ENCODE peak calls at places on chromosomes 6 and 20, in ten cellular contexts. One of them, this sample, is unnamed.

GRCh38 chr20:49446080-49446479 is 36.4 kb downstream of the KCNB1 start:
- DNase-seq in transverse colon: no peak
- DNase-seq in right lobe of liver: no peak
- DNase-seq in A549: no peak
- DNase-seq in sigmoid colon: no peak
- DNase-seq in Peyer's patch: no peak
- DNase-seq in breast epithelium: no peak
- DNase-seq in spleen: no peak
- DNase-seq in upper lobe of left lung: no peak
- DNase-seq in tibial nerve: no peak
- DNase-seq in this sample: no peak

GRCh38 chr6:75202676-75203131 is 3.1 kb downstream of the COL12A1 start:
- DNase-seq in transverse colon: no peak
- DNase-seq in right lobe of liver: no peak
- DNase-seq in A549: no peak
- DNase-seq in sigmoid colon: no peak
- DNase-seq in Peyer's patch: no peak
- DNase-seq in breast epithelium: no peak
- DNase-seq in spleen: no peak
- DNase-seq in upper lobe of left lung: no peak
- DNase-seq in tibial nerve: peak
- DNase-seq in this sample: no peak

GRCh38 chr20:47150403-47151152 is 205.9 kb downstream of the ZMYND8 start:
- DNase-seq in transverse colon: peak
- DNase-seq in right lobe of liver: peak
- DNase-seq in A549: peak
- DNase-seq in sigmoid colon: peak
- DNase-seq in Peyer's patch: peak
- DNase-seq in breast epithelium: no peak
- DNase-seq in spleen: no peak
- DNase-seq in upper lobe of left lung: peak
- DNase-seq in tibial nerve: peak
- DNase-seq in this sample: peak

GRCh38 chr20:56689852-56690485 is 60.9 kb downstream of the TFAP2C start:
- DNase-seq in transverse colon: no peak
- DNase-seq in right lobe of liver: no peak
- DNase-seq in A549: no peak
- DNase-seq in sigmoid colon: no peak
- DNase-seq in Peyer's patch: no peak
- DNase-seq in breast epithelium: peak
- DNase-seq in spleen: no peak
- DNase-seq in upper lobe of left lung: no peak
- DNase-seq in tibial nerve: no peak
- DNase-seq in this sample: no peak

GRCh38 chr6:4447646-4448315 is 312.4 kb upstream of the ECI2 start:
- DNase-seq in transverse colon: no peak
- DNase-seq in right lobe of liver: no peak
- DNase-seq in A549: no peak
- DNase-seq in sigmoid colon: no peak
- DNase-seq in Peyer's patch: no peak
- DNase-seq in breast epithelium: no peak
- DNase-seq in spleen: no peak
- DNase-seq in upper lobe of left lung: no peak
- DNase-seq in tibial nerve: no peak
- DNase-seq in this sample: no peak

GRCh38 chr6:144683216-144684070 is 398.3 kb downstream of the UTRN start:
- DNase-seq in transverse colon: no peak
- DNase-seq in right lobe of liver: no peak
- DNase-seq in A549: no peak
- DNase-seq in sigmoid colon: no peak
- DNase-seq in Peyer's patch: no peak
- DNase-seq in breast epithelium: no peak
- DNase-seq in spleen: no peak
- DNase-seq in upper lobe of left lung: no peak
- DNase-seq in tibial nerve: no peak
- DNase-seq in this sample: no peak

GRCh38 chr20:62642666-62643520 is 590 bp downstream of the SLCO4A1 start:
- DNase-seq in transverse colon: peak
- DNase-seq in right lobe of liver: no peak
- DNase-seq in A549: no peak
- DNase-seq in sigmoid colon: no peak
- DNase-seq in Peyer's patch: peak
- DNase-seq in breast epithelium: no peak
- DNase-seq in spleen: peak
- DNase-seq in upper lobe of left lung: peak
- DNase-seq in tibial nerve: no peak
- DNase-seq in this sample: peak

GRCh38 chr6:141418076-141418475 is 714.6 kb upstream of the GJE1 start:
- DNase-seq in transverse colon: no peak
- DNase-seq in right lobe of liver: no peak
- DNase-seq in A549: no peak
- DNase-seq in sigmoid colon: no peak
- DNase-seq in Peyer's patch: no peak
- DNase-seq in breast epithelium: no peak
- DNase-seq in spleen: no peak
- DNase-seq in upper lobe of left lung: no peak
- DNase-seq in tibial nerve: no peak
- DNase-seq in this sample: no peak

GRCh38 chr20:50297498-50298348 is 107.1 kb downstream of the CEBPB start:
- DNase-seq in transverse colon: no peak
- DNase-seq in right lobe of liver: no peak
- DNase-seq in A549: no peak
- DNase-seq in sigmoid colon: no peak
- DNase-seq in Peyer's patch: no peak
- DNase-seq in breast epithelium: no peak
- DNase-seq in spleen: peak
- DNase-seq in upper lobe of left lung: no peak
- DNase-seq in tibial nerve: no peak
- DNase-seq in this sample: no peak

GRCh38 chr6:56025785-56026184 is 150.4 kb upstream of the BMP5 start:
- DNase-seq in transverse colon: no peak
- DNase-seq in right lobe of liver: no peak
- DNase-seq in A549: no peak
- DNase-seq in sigmoid colon: no peak
- DNase-seq in Peyer's patch: no peak
- DNase-seq in breast epithelium: no peak
- DNase-seq in spleen: no peak
- DNase-seq in upper lobe of left lung: no peak
- DNase-seq in tibial nerve: no peak
- DNase-seq in this sample: no peak

GRCh38 chr6:9583946-9584345 is 830.9 kb downstream of the TFAP2A start:
- DNase-seq in transverse colon: no peak
- DNase-seq in right lobe of liver: no peak
- DNase-seq in A549: no peak
- DNase-seq in sigmoid colon: no peak
- DNase-seq in Peyer's patch: no peak
- DNase-seq in breast epithelium: no peak
- DNase-seq in spleen: no peak
- DNase-seq in upper lobe of left lung: no peak
- DNase-seq in tibial nerve: no peak
- DNase-seq in this sample: no peak

GRCh38 chr6:54716869-54717268 is 129.7 kb upstream of the FAM83B start:
- DNase-seq in transverse colon: no peak
- DNase-seq in right lobe of liver: no peak
- DNase-seq in A549: no peak
- DNase-seq in sigmoid colon: no peak
- DNase-seq in Peyer's patch: no peak
- DNase-seq in breast epithelium: no peak
- DNase-seq in spleen: no peak
- DNase-seq in upper lobe of left lung: no peak
- DNase-seq in tibial nerve: no peak
- DNase-seq in this sample: no peak

GRCh38 chr6:138593100-138593877 is 94.0 kb upstream of the NHSL1 start:
- DNase-seq in transverse colon: peak
- DNase-seq in right lobe of liver: peak
- DNase-seq in A549: peak
- DNase-seq in sigmoid colon: peak
- DNase-seq in Peyer's patch: no peak
- DNase-seq in breast epithelium: peak
- DNase-seq in spleen: no peak
- DNase-seq in upper lobe of left lung: peak
- DNase-seq in tibial nerve: peak
- DNase-seq in this sample: peak

GRCh38 chr20:53827996-53828672 is 234.5 kb upstream of the ZNF217 start:
- DNase-seq in transverse colon: no peak
- DNase-seq in right lobe of liver: peak
- DNase-seq in A549: no peak
- DNase-seq in sigmoid colon: peak
- DNase-seq in Peyer's patch: no peak
- DNase-seq in breast epithelium: no peak
- DNase-seq in spleen: no peak
- DNase-seq in upper lobe of left lung: no peak
- DNase-seq in tibial nerve: peak
- DNase-seq in this sample: no peak

DNA sequence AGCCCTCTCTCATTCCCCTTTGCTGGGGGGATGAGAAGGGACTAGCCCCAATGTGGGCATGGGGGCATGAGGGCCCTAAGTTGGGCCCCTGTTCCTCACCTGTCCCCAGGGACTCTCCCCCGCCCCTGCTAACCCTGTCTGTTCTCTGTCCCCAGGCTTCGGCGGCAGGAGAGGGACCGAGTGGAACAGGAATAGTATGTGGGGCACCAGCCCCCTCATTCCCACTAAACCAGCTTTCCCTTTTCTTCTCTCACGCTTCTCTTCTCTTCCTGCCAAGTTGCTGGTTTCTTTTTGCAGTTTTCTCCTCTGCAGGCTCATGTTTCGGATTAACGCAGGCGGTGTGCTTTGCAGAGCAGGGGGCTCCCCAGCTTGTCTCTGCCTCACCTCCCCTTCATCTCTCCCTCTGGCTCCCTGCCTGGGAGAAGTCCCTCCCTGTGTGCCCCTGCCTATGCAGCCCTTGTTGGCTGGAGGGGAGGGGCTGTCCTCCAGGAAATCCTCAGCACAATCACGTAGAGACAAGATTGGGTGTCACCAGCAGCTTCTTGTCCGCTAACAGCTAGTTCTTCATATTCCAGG is 7.9 kb downstream of the TMEM63B start:
- DNase-seq in transverse colon: no peak
- DNase-seq in right lobe of liver: no peak
- DNase-seq in A549: no peak
- DNase-seq in sigmoid colon: no peak
- DNase-seq in Peyer's patch: no peak
- DNase-seq in breast epithelium: no peak
- DNase-seq in spleen: no peak
- DNase-seq in upper lobe of left lung: no peak
- DNase-seq in tibial nerve: no peak
- DNase-seq in this sample: no peak
- H3K27ac ChIP-seq in transverse colon: no peak
- H3K27ac ChIP-seq in right lobe of liver: no peak
- H3K27ac ChIP-seq in A549: no peak
- H3K27ac ChIP-seq in sigmoid colon: no peak
- H3K27ac ChIP-seq in Peyer's patch: no peak
- H3K27ac ChIP-seq in breast epithelium: no peak
- H3K27ac ChIP-seq in spleen: no peak
- H3K27ac ChIP-seq in upper lobe of left lung: no peak
- H3K27ac ChIP-seq in tibial nerve: no peak
- H3K27ac ChIP-seq in this sample: no peak

DNA sequence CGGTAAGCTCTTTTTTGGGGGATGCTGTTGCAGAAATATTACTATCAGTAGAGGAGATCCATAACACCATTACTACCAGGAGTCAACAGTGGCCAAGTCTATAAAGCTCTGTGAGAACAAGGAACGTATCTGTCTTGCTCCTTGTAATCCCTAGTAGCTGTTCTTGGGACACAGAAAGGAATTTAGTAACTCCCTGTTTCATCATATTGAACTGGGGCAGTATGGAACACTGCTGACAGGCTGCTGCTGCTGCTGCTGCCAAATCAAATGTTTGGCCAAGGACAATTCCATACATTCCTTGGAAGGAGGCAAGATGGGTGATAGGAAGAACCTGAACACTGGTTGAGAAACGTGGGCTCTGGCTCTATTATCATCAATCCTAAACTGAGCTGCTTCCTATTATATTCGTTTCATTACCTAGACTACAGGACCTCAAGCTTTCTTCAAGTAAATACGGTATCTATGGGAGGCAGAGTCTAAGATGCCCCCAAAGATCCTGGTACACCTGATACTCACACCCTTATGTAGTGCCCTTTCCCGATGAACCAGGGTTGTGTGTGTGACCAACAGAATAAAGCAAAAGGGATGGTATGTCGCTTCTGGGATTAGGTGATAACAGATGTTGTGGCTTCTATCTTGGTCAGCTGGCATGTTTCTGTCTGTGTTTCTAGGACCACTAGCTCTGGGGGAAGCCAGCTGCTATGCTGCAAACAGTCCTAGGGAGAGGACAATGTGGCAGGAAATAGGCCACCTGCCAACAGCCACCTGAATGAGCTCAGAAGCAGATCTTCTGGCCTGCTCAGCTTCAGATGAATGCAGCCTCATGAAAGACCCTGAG is 39.5 kb downstream of the ELOVL5 start:
- DNase-seq in transverse colon: peak
- DNase-seq in right lobe of liver: no peak
- DNase-seq in A549: no peak
- DNase-seq in sigmoid colon: no peak
- DNase-seq in Peyer's patch: no peak
- DNase-seq in breast epithelium: no peak
- DNase-seq in spleen: no peak
- DNase-seq in upper lobe of left lung: no peak
- DNase-seq in tibial nerve: no peak
- DNase-seq in this sample: no peak
- TF ChIP-seq POLR2A in transverse colon: no peak
- TF ChIP-seq POLR2A in right lobe of liver: no peak
- TF ChIP-seq POLR2A in A549: no peak
- TF ChIP-seq POLR2A in sigmoid colon: no peak
- TF ChIP-seq POLR2A in Peyer's patch: no peak
- TF ChIP-seq POLR2A in breast epithelium: no peak
- TF ChIP-seq POLR2A in spleen: no peak
- TF ChIP-seq POLR2A in upper lobe of left lung: no peak
- TF ChIP-seq POLR2A in tibial nerve: no peak
- TF ChIP-seq POLR2A in this sample: no peak

DNA sequence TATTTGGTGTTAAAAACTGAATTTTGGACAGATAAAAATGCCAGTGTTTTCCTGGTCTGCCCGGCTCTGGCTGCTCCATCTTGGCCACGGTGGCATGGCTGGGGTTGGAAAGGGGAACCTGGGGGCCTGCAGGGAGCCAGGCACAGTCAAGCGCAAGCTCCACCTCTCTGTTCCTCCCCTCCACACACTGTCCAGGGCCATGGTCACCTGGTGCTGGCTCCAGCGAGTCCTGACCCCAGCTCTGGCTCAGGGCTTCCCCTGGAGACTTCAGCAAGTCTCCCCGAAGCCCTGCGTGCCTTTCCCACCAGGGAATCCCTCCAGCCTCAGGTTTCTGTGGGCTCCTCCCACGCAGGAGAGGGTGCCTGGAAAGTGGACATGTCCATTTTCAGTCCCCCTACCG is 298.5 kb downstream of the QKI start:
- DNase-seq in transverse colon: no peak
- DNase-seq in right lobe of liver: no peak
- DNase-seq in A549: no peak
- DNase-seq in sigmoid colon: no peak
- DNase-seq in Peyer's patch: no peak
- DNase-seq in breast epithelium: no peak
- DNase-seq in spleen: no peak
- DNase-seq in upper lobe of left lung: no peak
- DNase-seq in tibial nerve: no peak
- DNase-seq in this sample: no peak
- H3K27ac ChIP-seq in transverse colon: peak
- H3K27ac ChIP-seq in right lobe of liver: no peak
- H3K27ac ChIP-seq in A549: no peak
- H3K27ac ChIP-seq in sigmoid colon: peak
- H3K27ac ChIP-seq in Peyer's patch: no peak
- H3K27ac ChIP-seq in breast epithelium: peak
- H3K27ac ChIP-seq in spleen: no peak
- H3K27ac ChIP-seq in upper lobe of left lung: peak
- H3K27ac ChIP-seq in tibial nerve: peak
- H3K27ac ChIP-seq in this sample: no peak

GRCh38 chr6:37819177-37819801 is at the start of gene ZFAND3:
- DNase-seq in transverse colon: peak
- DNase-seq in right lobe of liver: peak
- DNase-seq in A549: peak
- DNase-seq in sigmoid colon: peak
- DNase-seq in Peyer's patch: peak
- DNase-seq in breast epithelium: peak
- DNase-seq in spleen: peak
- DNase-seq in upper lobe of left lung: peak
- DNase-seq in tibial nerve: peak
- DNase-seq in this sample: peak
- TF ChIP-seq POLR2A in transverse colon: peak
- TF ChIP-seq POLR2A in right lobe of liver: no peak
- TF ChIP-seq POLR2A in A549: no peak
- TF ChIP-seq POLR2A in sigmoid colon: no peak
- TF ChIP-seq POLR2A in Peyer's patch: peak
- TF ChIP-seq POLR2A in breast epithelium: no peak
- TF ChIP-seq POLR2A in spleen: no peak
- TF ChIP-seq POLR2A in upper lobe of left lung: no peak
- TF ChIP-seq POLR2A in tibial nerve: peak
- TF ChIP-seq POLR2A in this sample: no peak